ENCODE peak calls at places on chromosomes 2 and 18, in eight cellular contexts. J is brain microvascular endothelial cell, X is left ventricle myocardium inferior, Q is uterus, U is stomach, S is fibroblast of lung, H is HCT116, B is A549. A is an unnamed sample.

GRCh38 chr2:54968561-54969218 is 81.6 kb downstream of the RTN4 start:
- DNase-seq in J (no peak), X (no peak), Q (no peak), U (no peak), S (no peak), H (no peak), B (no peak), A (no peak)

GRCh38 chr2:9178905-9179571 is 27.6 kb upstream of the ASAP2 start:
- DNase-seq in J (peak), X (peak), Q (peak), U (peak), S (peak), H (no peak), B (no peak), A (no peak)

GRCh38 chr2:128366746-128367511 is 48.3 kb upstream of the HS6ST1 start:
- DNase-seq in J (no peak), X (no peak), Q (peak), U (no peak), S (no peak), H (no peak), B (no peak), A (no peak)

GRCh38 chr2:12090072-12090471 is 343.6 kb downstream of the LPIN1 start:
- DNase-seq in J (no peak), X (no peak), Q (no peak), U (no peak), S (no peak), H (no peak), B (no peak), A (no peak)

GRCh38 chr18:58242978-58243377 is 199.0 kb downstream of the NEDD4L start:
- DNase-seq in J (no peak), X (no peak), Q (no peak), U (no peak), S (no peak), H (no peak), B (no peak), A (no peak)

GRCh38 chr2:156430978-156431358 is 5.2 kb upstream of the GPD2 start:
- DNase-seq in J (no peak), X (no peak), Q (no peak), U (no peak), S (peak), H (no peak), B (peak), A (no peak)

GRCh38 chr2:237488901-237489860 is 2.1 kb downstream of the MLPH start:
- DNase-seq in J (no peak), X (no peak), Q (no peak), U (peak), S (peak), H (no peak), B (peak), A (no peak)

GRCh38 chr18:58896734-58897508 is 32.2 kb downstream of the ZNF532 start:
- DNase-seq in J (no peak), X (no peak), Q (no peak), U (no peak), S (no peak), H (no peak), B (no peak), A (no peak)

GRCh38 chr2:134774074-134774742 is 55.4 kb upstream of the TMEM163 start:
- DNase-seq in J (peak), X (no peak), Q (no peak), U (peak), S (no peak), H (no peak), B (no peak), A (no peak)

GRCh38 chr2:239189711-239190131 is 211.1 kb downstream of the HDAC4 start:
- DNase-seq in J (no peak), X (peak), Q (no peak), U (peak), S (no peak), H (no peak), B (no peak), A (no peak)

GRCh38 chr2:31240406-31241365 is 6.7 kb downstream of the EHD3 start:
- DNase-seq in J (no peak), X (no peak), Q (no peak), U (no peak), S (no peak), H (no peak), B (no peak), A (no peak)

GRCh38 chr2:44075536-44075935 is 79.7 kb upstream of the LRPPRC start:
- DNase-seq in J (no peak), X (no peak), Q (no peak), U (no peak), S (peak), H (no peak), B (no peak), A (no peak)

GRCh38 chr18:61637905-61638304 is 254.9 kb downstream of the RNF152 start:
- DNase-seq in J (no peak), X (no peak), Q (no peak), U (peak), S (no peak), H (no peak), B (no peak), A (no peak)

GRCh38 chr18:56770873-56771272 is 119.7 kb downstream of the WDR7 start:
- DNase-seq in J (no peak), X (no peak), Q (no peak), U (no peak), S (no peak), H (no peak), B (no peak), A (no peak)

GRCh38 chr2:9105601-9106337 is 100.8 kb upstream of the ASAP2 start:
- DNase-seq in J (no peak), X (no peak), Q (no peak), U (no peak), S (no peak), H (no peak), B (no peak), A (no peak)

GRCh38 chr18:49476664-49477411 is 10.2 kb downstream of the C18orf32 start:
- DNase-seq in J (peak), X (no peak), Q (no peak), U (no peak), S (peak), H (no peak), B (peak), A (no peak)

GRCh38 chr2:120797421-120798289 is 62.0 kb downstream of the GLI2 start:
- DNase-seq in J (no peak), X (no peak), Q (no peak), U (no peak), S (no peak), H (no peak), B (no peak), A (no peak)

GRCh38 chr2:218077464-218078216 is 8.6 kb downstream of the RUFY4 start:
- DNase-seq in J (no peak), X (no peak), Q (no peak), U (no peak), S (no peak), H (no peak), B (no peak), A (no peak)

DNA sequence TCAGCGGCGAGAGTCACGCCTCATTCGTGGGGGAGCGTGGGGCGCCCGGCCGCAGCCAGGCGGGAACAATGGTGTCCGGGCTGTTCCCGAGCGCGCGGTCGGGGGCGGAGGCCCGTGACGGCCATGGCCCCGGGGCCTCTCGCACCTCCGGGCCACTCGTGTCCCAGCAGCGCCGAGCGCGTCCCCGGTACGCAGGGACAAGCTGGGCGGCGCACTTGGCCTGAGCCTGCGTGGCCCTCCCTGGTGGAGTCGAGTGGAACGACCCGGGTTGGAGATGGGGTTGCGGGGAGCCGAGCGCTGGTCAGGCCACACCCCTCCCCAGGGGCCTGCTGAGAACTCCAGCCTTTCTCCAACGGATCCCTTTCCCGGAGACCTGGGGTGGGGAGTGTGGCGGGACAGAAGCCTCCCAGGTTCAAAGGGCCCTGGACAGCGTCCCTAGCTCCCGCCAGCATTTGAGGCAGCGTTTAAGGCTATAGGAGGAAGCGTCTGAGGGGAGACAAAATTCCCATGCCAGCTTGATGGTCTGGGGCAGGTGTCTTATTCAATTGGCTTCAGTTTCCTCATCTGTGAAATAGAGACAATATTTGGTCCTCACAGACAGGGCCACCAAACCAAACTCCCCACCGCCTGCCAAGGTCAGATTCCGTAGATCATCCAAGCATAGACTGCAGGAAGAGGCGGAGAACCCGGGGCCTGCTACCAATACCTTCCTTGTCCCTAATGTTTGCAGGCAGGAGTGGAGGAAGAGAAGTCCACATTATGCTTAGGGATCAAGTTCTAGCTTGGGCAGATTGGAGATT is 545 bp downstream of the CNDP2 start:
- DNase-seq in J (peak), X (peak), Q (peak), U (peak), S (peak), H (peak), B (peak), A (no peak)
- TF ChIP-seq CTCF in J (peak), X (peak), Q (no peak), U (no peak), S (no peak), H (peak), B (no peak), A (no peak)

GRCh38 chr2:234032301-234032856 is 18.1 kb upstream of the SPP2 start:
- DNase-seq in J (peak), X (no peak), Q (no peak), U (no peak), S (peak), H (no peak), B (no peak), A (peak)
- H3K4me3 ChIP-seq in J (no peak), X (no peak), Q (no peak), U (no peak), S (no peak), H (no peak), B (no peak), A (no peak)

GRCh38 chr2:172865422-172865821 is 129.8 kb downstream of the RAPGEF4 start:
- DNase-seq in J (no peak), X (no peak), Q (no peak), U (no peak), S (no peak), H (no peak), B (no peak), A (no peak)
- TF ChIP-seq CTCF in J (peak), X (no peak), Q (no peak), U (no peak), S (peak), H (peak), B (peak), A (peak)

DNA sequence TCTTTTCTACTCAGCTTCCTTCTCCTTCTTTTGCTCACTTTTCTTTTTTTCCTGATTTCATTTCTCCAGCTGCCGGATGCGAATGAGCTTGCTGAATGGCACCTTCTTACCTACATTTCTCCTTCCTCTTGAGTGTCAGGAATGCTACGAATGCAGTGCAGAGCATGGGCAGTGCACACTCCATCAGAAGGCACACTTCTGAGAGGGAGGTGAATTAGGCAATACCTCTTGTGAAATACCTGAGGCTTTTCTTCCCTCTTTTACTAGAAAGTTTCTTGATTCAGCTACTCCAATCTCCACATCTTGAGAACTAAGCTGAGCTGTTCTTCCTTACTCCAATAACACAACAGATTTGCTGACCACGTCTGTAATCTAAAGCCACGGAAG is 51.1 kb downstream of the PLEKHM3 start:
- DNase-seq in J (no peak), X (no peak), Q (no peak), U (no peak), S (no peak), H (no peak), B (no peak), A (no peak)
- H3K4me3 ChIP-seq in J (no peak), X (no peak), Q (no peak), U (no peak), S (no peak), H (no peak), B (no peak), A (no peak)